ENCODE peak calls at places on chromosome 19, in five cellular contexts. Y, Z, B, F and O are unnamed samples.

GRCh38 chr19:12779162-12779993 is 4.0 kb upstream of the HOOK2 start:
- DNase-seq in Y (no peak), B (no peak), Z (peak), F (peak), O (no peak)

GRCh38 chr19:18726417-18726767 is 42.9 kb downstream of the CRTC1 start:
- DNase-seq in B (no peak), Y (no peak), F (no peak), Z (no peak), O (no peak)

GRCh38 chr19:35742121-35742724 is at the start of gene IGFLR1:
- DNase-seq in F (no peak), Y (no peak), B (no peak), Z (no peak), O (no peak)

GRCh38 chr19:39211731-39212376 is 7.8 kb upstream of the SYCN start:
- DNase-seq in F (no peak), Z (no peak), B (no peak), Y (no peak), O (no peak)

GRCh38 chr19:41415154-41415571 is 12.0 kb downstream of the B3GNT8 start:
- DNase-seq in F (no peak), Y (no peak), B (no peak), Z (no peak), O (no peak)

GRCh38 chr19:33750587-33751385 is 45.9 kb upstream of the KCTD15 start:
- DNase-seq in Z (no peak), B (no peak), Y (no peak), F (no peak), O (no peak)

GRCh38 chr19:45870798-45871197 is 6.7 kb downstream of the FOXA3 start:
- DNase-seq in B (no peak), Z (no peak), F (no peak), Y (no peak), O (no peak)

GRCh38 chr19:56333506-56333905 is 18.9 kb upstream of the ZSCAN5A start:
- DNase-seq in Y (no peak), B (peak), F (peak), Z (peak), O (no peak)

GRCh38 chr19:34733266-34733825 is 697 bp upstream of the ZNF181 start:
- DNase-seq in Z (no peak), F (no peak), Y (peak), B (no peak), O (no peak)

GRCh38 chr19:34236035-34236793 is 18.1 kb upstream of the GARRE1 start:
- DNase-seq in B (no peak), Z (peak), Y (no peak), F (peak), O (no peak)

GRCh38 chr19:41563847-41564514 is 12.0 kb upstream of the CEACAM21 start:
- DNase-seq in Z (no peak), F (no peak), Y (peak), B (no peak), O (no peak)

GRCh38 chr19:43910884-43911283 is 24.2 kb downstream of the ZNF45 start:
- DNase-seq in F (no peak), B (no peak), Z (no peak), Y (no peak), O (no peak)

GRCh38 chr19:3186891-3187661 is 1.3 kb downstream of the NCLN start:
- DNase-seq in Z (no peak), B (no peak), Y (no peak), F (peak), O (no peak)

GRCh38 chr19:35124098-35125060 is 8.8 kb downstream of the FXYD3 start:
- DNase-seq in B (no peak), Y (peak), F (no peak), Z (peak), O (no peak)

GRCh38 chr19:49637865-49638350 is 2.0 kb downstream of the RRAS start:
- DNase-seq in B (peak), F (peak), Z (peak), Y (peak), O (no peak)

GRCh38 chr19:8086849-8087248 is 34.3 kb downstream of the CCL25 start:
- DNase-seq in Y (no peak), B (no peak), Z (no peak), F (no peak), O (no peak)

GRCh38 chr19:35211545-35212230 is 16.9 kb downstream of the FAM187B start:
- DNase-seq in Y (no peak), F (no peak), B (no peak), Z (no peak), O (no peak)

GRCh38 chr19:1284979-1285736 is 515 bp upstream of the EFNA2 start:
- DNase-seq in B (peak), F (no peak), Y (no peak), Z (no peak), O (no peak)
- H4K91ac ChIP-seq in B (peak), F (no peak), Y (no peak), Z (no peak), O (peak)

DNA sequence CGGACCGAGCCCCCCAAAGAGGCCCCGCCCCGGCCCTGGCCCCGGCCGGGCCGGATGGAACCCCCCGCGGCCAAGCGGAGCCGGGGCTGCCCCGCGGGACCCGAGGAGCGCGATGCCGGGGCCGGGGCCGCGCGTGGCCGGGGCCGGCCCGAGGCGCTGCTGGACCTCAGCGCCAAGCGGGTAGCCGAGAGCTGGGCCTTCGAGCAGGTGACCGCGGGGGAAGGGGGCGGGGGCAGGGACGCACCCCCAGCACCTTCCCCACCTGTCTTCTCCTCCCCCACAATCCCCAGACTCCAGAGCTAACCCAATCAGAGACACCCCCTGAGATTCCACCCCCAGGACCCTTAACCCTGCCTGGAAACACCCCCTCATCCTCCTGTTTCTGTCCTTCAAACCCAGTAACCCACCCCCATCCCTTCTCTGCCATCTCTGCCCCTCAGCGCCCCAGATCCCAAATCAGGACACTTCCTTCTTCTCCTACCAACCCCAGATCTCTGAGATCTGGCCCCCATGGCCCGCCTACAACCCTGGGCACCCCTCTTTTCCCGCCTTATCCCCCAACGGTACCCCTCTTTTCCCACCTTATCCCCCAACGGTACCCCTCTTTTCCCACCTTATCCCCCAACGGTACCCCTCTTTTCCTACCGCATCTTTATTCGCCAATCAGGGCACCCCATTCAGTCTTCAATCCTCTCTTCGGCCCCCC is 505 bp downstream of the ZSWIM4 start:
- DNase-seq in Y (peak), B (no peak), F (no peak), Z (peak), O (no peak)
- H4K91ac ChIP-seq in Y (no peak), B (peak), F (peak), Z (peak), O (no peak)

GRCh38 chr19:29299416-29300380 is 86.7 kb upstream of the UQCRFS1 start:
- DNase-seq in Y (no peak), F (no peak), B (no peak), Z (no peak), O (no peak)
- H4K91ac ChIP-seq in Y (no peak), F (no peak), B (no peak), Z (no peak), O (no peak)

GRCh38 chr19:10163557-10163956 is 31.2 kb downstream of the DNMT1 start:
- DNase-seq in F (no peak), Y (no peak), Z (no peak), B (no peak), O (no peak)

GRCh38 chr19:10168386-10168948 is 26.3 kb downstream of the DNMT1 start:
- DNase-seq in Z (peak), B (no peak), Y (no peak), F (no peak), O (no peak)

GRCh38 chr19:10166046-10166445 is 28.7 kb downstream of the DNMT1 start:
- DNase-seq in F (no peak), B (no peak), Y (no peak), Z (no peak), O (no peak)

GRCh38 chr19:10167459-10167858 is 27.3 kb downstream of the DNMT1 start:
- DNase-seq in Z (no peak), F (no peak), Y (no peak), B (no peak), O (no peak)
- H4K91ac ChIP-seq in Z (no peak), F (no peak), Y (no peak), B (no peak), O (no peak)

GRCh38 chr19:597406-598315 is 8.0 kb downstream of the HCN2 start:
- DNase-seq in F (no peak), Z (no peak), Y (no peak), B (no peak), O (no peak)

GRCh38 chr19:602391-603301 is 13.0 kb downstream of the HCN2 start:
- DNase-seq in B (no peak), Z (no peak), F (no peak), Y (no peak), O (no peak)

GRCh38 chr19:601310-601709 is 11.6 kb downstream of the HCN2 start:
- DNase-seq in Y (no peak), Z (no peak), B (no peak), F (no peak), O (no peak)

GRCh38 chr19:604355-604754 is 14.7 kb downstream of the HCN2 start:
- DNase-seq in Z (no peak), F (no peak), B (no peak), Y (peak), O (no peak)

GRCh38 chr19:601790-602189 is 12.1 kb downstream of the HCN2 start:
- DNase-seq in F (no peak), Z (no peak), Y (no peak), B (no peak), O (no peak)
- H4K91ac ChIP-seq in F (no peak), Z (no peak), Y (no peak), B (no peak), O (no peak)

DNA sequence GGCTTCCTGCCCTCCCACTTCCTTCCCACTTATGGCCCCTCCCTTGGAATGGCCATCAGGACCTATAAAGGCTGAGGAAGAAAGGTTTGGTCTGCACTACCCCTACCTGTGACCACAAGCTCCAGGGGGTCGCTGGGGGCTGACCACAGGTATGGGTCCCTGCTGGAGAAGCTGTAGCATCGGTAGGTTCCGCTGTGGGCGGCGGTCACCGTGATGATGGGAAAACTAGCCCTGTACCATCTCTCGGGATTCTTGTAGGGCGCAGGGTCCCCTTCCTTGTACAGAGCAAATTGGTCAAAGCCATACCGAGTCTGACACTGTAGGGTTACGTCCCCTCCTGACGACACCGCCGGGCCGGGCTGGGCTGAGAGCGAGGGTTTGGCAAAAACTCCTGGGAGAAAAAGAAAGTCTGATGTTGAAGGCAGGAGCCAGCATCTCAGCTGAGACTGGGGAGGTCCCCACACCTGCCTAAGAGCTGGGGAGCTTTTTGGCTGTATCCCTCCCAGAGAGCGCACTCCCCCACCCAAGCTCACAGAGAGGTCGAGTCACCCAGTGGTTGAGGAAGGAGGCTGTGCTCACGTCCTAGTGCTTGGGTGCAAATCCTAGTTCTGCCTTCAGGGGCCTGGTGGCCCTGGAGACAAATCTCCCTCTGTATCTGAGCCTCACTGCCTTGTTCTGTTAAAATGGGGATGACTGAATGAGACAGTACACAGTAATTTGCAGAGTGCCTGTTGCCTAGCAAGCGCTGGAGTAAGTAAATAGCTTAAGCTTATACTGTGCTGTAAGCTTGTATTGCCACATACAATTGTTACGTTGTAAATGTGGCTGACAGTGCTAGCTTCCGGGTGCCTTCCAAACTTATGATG is 10.4 kb downstream of the GP6 start:
- DNase-seq in Y (no peak), Z (no peak), B (no peak), F (no peak), O (no peak)
- H4K91ac ChIP-seq in Y (no peak), Z (no peak), B (no peak), F (no peak), O (no peak)

GRCh38 chr19:6020166-6020967 is 42.4 kb upstream of the RANBP3 start:
- DNase-seq in B (no peak), F (peak), Y (no peak), Z (no peak), O (no peak)
- H4K91ac ChIP-seq in B (no peak), F (no peak), Y (no peak), Z (no peak), O (no peak)

DNA sequence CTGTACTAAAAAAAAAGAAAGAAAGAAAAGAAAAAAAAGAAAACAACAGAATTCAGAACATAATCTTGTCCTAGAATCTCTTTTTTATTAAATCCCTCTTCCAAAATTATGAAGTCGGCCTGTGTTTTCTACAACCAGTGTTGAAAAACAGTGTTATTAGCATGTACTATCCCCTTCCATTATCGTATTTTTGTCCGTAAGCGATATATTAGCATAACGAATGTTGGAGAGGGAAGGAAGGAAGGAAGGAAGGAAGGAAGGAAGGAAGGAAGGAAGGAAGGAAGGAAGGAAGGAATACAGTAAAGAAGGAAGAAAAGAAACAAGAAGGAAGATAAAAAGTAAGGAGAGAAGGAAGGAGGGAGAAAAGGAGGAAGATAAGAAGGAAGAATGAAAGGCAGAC is 393.0 kb upstream of the TSHZ3 start:
- DNase-seq in Z (no peak), B (no peak), Y (no peak), F (no peak), O (no peak)
- H4K91ac ChIP-seq in Z (no peak), B (no peak), Y (no peak), F (no peak), O (no peak)

GRCh38 chr19:51366999-51367564 is 894 bp upstream of the ETFB start:
- DNase-seq in Y (no peak), B (no peak), F (no peak), Z (no peak), O (no peak)

GRCh38 chr19:51364200-51365106 is 1.7 kb downstream of the ETFB start:
- DNase-seq in Z (no peak), F (peak), B (no peak), Y (no peak), O (no peak)

GRCh38 chr19:51365211-51366049 is 758 bp downstream of the ETFB start:
- DNase-seq in F (peak), B (no peak), Y (no peak), Z (peak), O (no peak)

GRCh38 chr19:51367565-51368365 is 1.0 kb downstream of the CLDND2 start:
- DNase-seq in B (peak), F (peak), Y (peak), Z (peak), O (peak)

DNA sequence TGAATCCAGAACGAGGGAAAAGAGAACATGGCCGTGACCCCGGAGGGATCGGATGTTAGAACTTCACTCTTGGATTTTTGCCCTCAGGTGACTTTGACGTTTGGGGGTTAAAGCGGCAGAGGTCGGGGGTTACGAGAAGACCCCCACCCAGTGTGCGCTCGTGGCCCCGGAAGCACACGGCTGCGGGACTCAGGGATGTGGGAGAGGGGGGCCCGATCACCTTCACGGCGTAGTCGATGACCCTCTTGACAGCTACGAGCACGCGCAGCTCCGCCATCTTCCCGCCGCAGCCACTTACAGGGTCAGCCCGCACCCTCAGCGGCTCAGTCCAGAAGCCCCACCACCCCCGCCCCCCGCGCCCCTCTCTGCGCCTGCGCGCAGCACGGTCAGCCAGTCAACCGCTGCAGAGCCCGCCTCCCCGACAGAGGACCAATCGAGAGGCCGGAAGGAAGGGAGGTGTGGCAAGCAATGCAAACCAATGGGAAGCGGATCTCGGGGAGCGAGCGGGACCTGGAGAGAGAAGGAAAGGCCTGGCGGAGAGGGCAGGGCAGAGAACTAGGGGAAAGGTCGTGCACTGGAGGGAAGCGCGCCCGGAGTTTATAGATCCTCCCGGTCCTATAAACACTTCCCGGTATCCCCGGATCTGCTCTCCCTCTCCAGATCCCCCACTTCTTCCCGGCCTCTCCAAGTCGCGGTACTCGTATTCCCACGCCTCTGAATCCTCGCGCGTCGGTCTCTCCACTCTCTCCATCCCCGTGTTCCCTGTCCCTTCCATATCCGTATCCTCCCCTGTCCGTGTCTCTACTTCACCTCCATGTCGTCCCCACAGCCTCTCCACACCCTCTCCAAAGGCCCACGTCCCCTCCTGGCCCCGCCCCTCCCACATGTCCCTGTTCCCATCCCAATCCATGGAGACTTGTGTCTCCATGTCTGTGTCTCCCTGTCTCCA is at the start of gene ETFB:
- DNase-seq in Z (peak), B (peak), F (peak), Y (peak), O (peak)
- H4K91ac ChIP-seq in Z (peak), B (peak), F (peak), Y (no peak), O (peak)

GRCh38 chr19:11145147-11145924 is 10.2 kb downstream of the SPC24 start:
- DNase-seq in Z (no peak), B (no peak), F (no peak), Y (no peak), O (no peak)

GRCh38 chr19:11140896-11141295 is 14.7 kb downstream of the SPC24 start:
- DNase-seq in F (no peak), Y (no peak), Z (no peak), B (no peak), O (no peak)

GRCh38 chr19:11142528-11143171 is 12.9 kb downstream of the SPC24 start:
- DNase-seq in Y (peak), Z (peak), F (peak), B (no peak), O (peak)

GRCh38 chr19:11138659-11139526 is 16.7 kb downstream of the SPC24 start:
- DNase-seq in Z (peak), B (peak), F (peak), Y (peak), O (peak)

DNA sequence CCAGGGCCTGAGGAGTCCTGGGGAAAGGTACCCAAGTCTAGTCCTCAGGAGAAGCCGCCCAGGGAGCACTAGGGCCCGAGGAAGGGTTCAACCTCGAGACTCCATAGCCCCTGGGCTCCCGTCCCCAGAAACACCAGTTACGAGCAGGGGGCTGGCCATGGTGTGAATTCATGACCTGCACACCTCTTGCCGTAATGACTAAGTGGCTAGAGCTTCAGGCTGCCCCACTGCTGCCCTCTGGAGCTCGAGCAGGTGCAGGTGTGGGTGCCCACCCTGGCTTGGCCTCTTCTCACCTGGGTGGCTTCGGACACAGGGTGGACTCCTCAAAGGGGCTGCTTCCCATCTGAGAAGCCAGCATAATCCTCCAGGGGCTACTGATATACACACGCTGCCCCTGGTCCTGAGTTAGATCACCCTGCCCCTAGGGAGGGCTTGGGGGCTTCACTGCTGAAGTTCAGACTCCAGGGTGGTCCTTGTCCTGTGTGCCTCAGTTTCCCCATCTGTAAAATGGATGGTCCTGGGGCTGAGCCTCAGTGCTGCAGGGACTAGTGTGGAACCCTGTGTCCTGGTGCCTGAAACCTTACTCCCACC is 13.6 kb downstream of the SPC24 start:
- DNase-seq in F (peak), Y (peak), Z (no peak), B (peak), O (no peak)
- H4K91ac ChIP-seq in F (peak), Y (no peak), Z (peak), B (peak), O (no peak)